ENCODE peak calls at places on chromosomes 16 and 17, in four cellular contexts. One of them, this sample, is unnamed.
A peak's percentile ranks its signal among the peaks of the same experiment; 100 is the strongest.

GRCh38 chr17:40872416-40872815 is 5.4 kb upstream of the KRT12 start:
- DNase-seq in CD8-positive, alpha-beta T cell: no peak
- DNase-seq in fibroblast of mammary gland: no peak
- DNase-seq in astrocyte: peak; percentile 4
- DNase-seq in this sample: no peak

GRCh38 chr16:65772134-65772732 is 594.3 kb upstream of the CDH5 start:
- DNase-seq in fibroblast of mammary gland: no peak
- DNase-seq in CD8-positive, alpha-beta T cell: no peak
- DNase-seq in astrocyte: no peak
- DNase-seq in this sample: no peak

GRCh38 chr16:19118938-19119431 is 5.2 kb downstream of the ITPRIPL2 start:
- DNase-seq in fibroblast of mammary gland: peak; percentile 94
- DNase-seq in astrocyte: peak; percentile 93
- DNase-seq in CD8-positive, alpha-beta T cell: no peak
- DNase-seq in this sample: peak; percentile 95

GRCh38 chr16:75305364-75306101 is 54.1 kb upstream of the BCAR1 start:
- DNase-seq in astrocyte: peak; percentile 100
- DNase-seq in CD8-positive, alpha-beta T cell: peak; percentile 45
- DNase-seq in fibroblast of mammary gland: peak; percentile 100
- DNase-seq in this sample: peak; percentile 100

GRCh38 chr17:50476545-50477315 is 1.9 kb upstream of the RSAD1 start:
- DNase-seq in astrocyte: no peak
- DNase-seq in CD8-positive, alpha-beta T cell: no peak
- DNase-seq in fibroblast of mammary gland: no peak
- DNase-seq in this sample: no peak

GRCh38 chr16:75550211-75550662 is 5.8 kb downstream of the TMEM231 start:
- DNase-seq in fibroblast of mammary gland: peak; percentile 44
- DNase-seq in CD8-positive, alpha-beta T cell: peak; percentile 10
- DNase-seq in astrocyte: peak; percentile 47
- DNase-seq in this sample: peak; percentile 58

GRCh38 chr17:35965272-35965671 is 16.0 kb downstream of the CCL16 start:
- DNase-seq in CD8-positive, alpha-beta T cell: no peak
- DNase-seq in astrocyte: no peak
- DNase-seq in fibroblast of mammary gland: no peak
- DNase-seq in this sample: no peak

GRCh38 chr16:50252082-50252611 is 14.2 kb upstream of the ADCY7 start:
- DNase-seq in astrocyte: no peak
- DNase-seq in fibroblast of mammary gland: no peak
- DNase-seq in CD8-positive, alpha-beta T cell: no peak
- DNase-seq in this sample: no peak

GRCh38 chr17:17910060-17910459 is 62.1 kb downstream of the TOM1L2 start:
- DNase-seq in CD8-positive, alpha-beta T cell: no peak
- DNase-seq in fibroblast of mammary gland: no peak
- DNase-seq in astrocyte: no peak
- DNase-seq in this sample: no peak

GRCh38 chr16:49921791-49922456 is 66.0 kb upstream of the ZNF423 start:
- DNase-seq in fibroblast of mammary gland: peak; percentile 36
- DNase-seq in CD8-positive, alpha-beta T cell: peak; percentile 27
- DNase-seq in astrocyte: peak; percentile 22
- DNase-seq in this sample: peak; percentile 62

GRCh38 chr16:1839554-1839953 is 12.5 kb downstream of the FAHD1 start:
- DNase-seq in fibroblast of mammary gland: peak; percentile 63
- DNase-seq in astrocyte: no peak
- DNase-seq in CD8-positive, alpha-beta T cell: no peak
- DNase-seq in this sample: peak; percentile 54
- TF ChIP-seq CTCF in fibroblast of mammary gland: no peak
- TF ChIP-seq CTCF in astrocyte: no peak
- TF ChIP-seq CTCF in CD8-positive, alpha-beta T cell: no peak
- TF ChIP-seq CTCF in this sample: no peak

DNA sequence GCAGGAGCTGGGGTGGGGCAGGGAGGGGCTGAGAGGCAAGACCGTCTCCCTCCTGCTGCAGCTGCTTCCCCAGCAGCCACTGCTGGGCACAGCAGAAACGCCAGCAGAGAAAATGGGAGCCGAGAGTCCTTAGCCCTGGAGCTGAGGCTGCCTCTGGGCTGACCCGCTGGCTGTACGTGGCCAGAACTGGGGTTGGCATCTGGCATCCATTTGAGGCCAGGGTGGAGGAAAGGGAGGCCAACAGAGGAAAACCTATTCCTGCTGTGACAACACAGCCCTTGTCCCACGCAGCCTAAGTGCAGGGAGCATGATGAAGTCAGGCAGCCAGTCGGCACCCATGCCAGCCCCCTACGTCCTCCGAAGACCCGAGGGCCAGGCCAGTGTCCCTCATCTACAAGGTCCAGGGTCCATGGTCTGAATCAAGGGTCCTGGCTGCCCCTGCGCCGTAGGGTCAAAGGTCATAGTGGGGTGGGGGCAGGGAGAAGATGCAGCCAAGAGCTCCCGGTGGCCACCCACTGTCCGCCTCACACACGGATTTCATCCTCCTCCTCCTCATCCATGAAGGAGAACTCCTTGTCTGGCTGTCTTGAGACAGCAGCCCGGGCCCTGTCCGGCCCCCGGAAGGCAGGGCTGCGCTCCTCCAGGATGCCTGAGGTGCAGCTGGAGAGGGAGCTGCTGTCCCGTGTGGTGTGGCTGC is 23.4 kb upstream of the CPSF4L start:
- DNase-seq in CD8-positive, alpha-beta T cell: no peak
- DNase-seq in fibroblast of mammary gland: no peak
- DNase-seq in astrocyte: no peak
- DNase-seq in this sample: no peak
- H3K4me3 ChIP-seq in CD8-positive, alpha-beta T cell: no peak overlapping the region
- H3K4me3 ChIP-seq in fibroblast of mammary gland: no peak overlapping the region
- H3K4me3 ChIP-seq in astrocyte: no peak overlapping the region
- H3K4me3 ChIP-seq in this sample: no peak overlapping the region

GRCh38 chr17:78349831-78350631 is 9.8 kb downstream of the SOCS3 start:
- DNase-seq in fibroblast of mammary gland: no peak
- DNase-seq in CD8-positive, alpha-beta T cell: no peak
- DNase-seq in astrocyte: no peak
- DNase-seq in this sample: no peak
- TF ChIP-seq CTCF in fibroblast of mammary gland: no peak
- TF ChIP-seq CTCF in CD8-positive, alpha-beta T cell: no peak
- TF ChIP-seq CTCF in astrocyte: no peak
- TF ChIP-seq CTCF in this sample: no peak

GRCh38 chr16:398551-399277 is 1.7 kb downstream of the NME4 start:
- DNase-seq in astrocyte: no peak
- DNase-seq in CD8-positive, alpha-beta T cell: no peak
- DNase-seq in fibroblast of mammary gland: no peak
- DNase-seq in this sample: no peak

GRCh38 chr16:397736-398332 is 835 bp downstream of the NME4 start:
- DNase-seq in CD8-positive, alpha-beta T cell: no peak
- DNase-seq in fibroblast of mammary gland: peak; percentile 53
- DNase-seq in astrocyte: peak; percentile 30
- DNase-seq in this sample: peak; percentile 61

GRCh38 chr16:399278-400019 is 2.2 kb upstream of the DECR2 start:
- DNase-seq in fibroblast of mammary gland: no peak
- DNase-seq in CD8-positive, alpha-beta T cell: no peak
- DNase-seq in astrocyte: no peak
- DNase-seq in this sample: no peak

GRCh38 chr16:401468-402348 is at the start of gene DECR2:
- DNase-seq in astrocyte: peak; percentile 65
- DNase-seq in fibroblast of mammary gland: peak; percentile 81
- DNase-seq in CD8-positive, alpha-beta T cell: peak; percentile 98
- DNase-seq in this sample: peak; percentile 92

DNA sequence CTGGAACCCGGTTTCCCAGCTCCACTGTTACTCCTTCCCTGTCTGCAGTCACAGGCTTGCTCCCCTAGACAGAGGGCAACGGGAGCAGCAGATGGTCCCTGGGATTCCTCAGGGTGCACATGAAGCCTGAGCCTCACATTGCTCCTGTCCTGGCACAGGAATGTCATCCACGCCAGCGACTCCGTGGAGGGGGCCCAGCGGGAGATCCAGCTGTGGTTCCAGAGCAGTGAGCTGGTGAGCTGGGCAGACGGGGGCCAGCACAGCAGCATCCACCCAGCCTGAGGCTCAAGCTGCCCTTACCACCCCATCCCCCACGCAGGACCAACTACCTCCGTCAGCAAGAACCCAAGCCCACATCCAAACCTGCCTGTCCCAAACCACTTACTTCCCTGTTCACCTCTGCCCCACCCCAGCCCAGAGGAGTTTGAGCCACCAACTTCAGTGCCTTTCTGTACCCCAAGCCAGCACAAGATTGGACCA is 1.6 kb upstream of the DECR2 start:
- DNase-seq in astrocyte: no peak
- DNase-seq in CD8-positive, alpha-beta T cell: no peak
- DNase-seq in fibroblast of mammary gland: no peak
- DNase-seq in this sample: no peak
- H3K4me3 ChIP-seq in astrocyte: peak overlapping the region; percentile 78
- H3K4me3 ChIP-seq in CD8-positive, alpha-beta T cell: no peak overlapping the region
- H3K4me3 ChIP-seq in fibroblast of mammary gland: no peak overlapping the region
- H3K4me3 ChIP-seq in this sample: peak overlapping the region; percentile 83

This sample was measured in fibroblast of pulmonary artery.